ENCODE peak calls at places on chromosomes 11 and 22, in nine cellular contexts. One of them, this sample, is unnamed. For H3K4me1, the result is how much of the 10 kb centered on the place peaks cover.

GRCh38 chr11:11152877-11153276 is 200.2 kb downstream of the CSNK2A3 start:
- DNase-seq in endothelial cell of umbilical vein: no peak
- DNase-seq in K562: no peak
- DNase-seq in breast epithelium: no peak
- DNase-seq in heart left ventricle: no peak
- DNase-seq in IMR-90: no peak
- DNase-seq in tibial nerve: no peak
- DNase-seq in transverse colon: no peak
- DNase-seq in A549: no peak
- DNase-seq in this sample: no peak

GRCh38 chr11:75100314-75100713 is 3.6 kb upstream of the OR2AT4 start:
- DNase-seq in A549: peak
- DNase-seq in K562: peak
- DNase-seq in transverse colon: no peak
- DNase-seq in endothelial cell of umbilical vein: no peak
- DNase-seq in breast epithelium: no peak
- DNase-seq in tibial nerve: no peak
- DNase-seq in heart left ventricle: no peak
- DNase-seq in IMR-90: peak
- DNase-seq in this sample: no peak

GRCh38 chr11:86991341-86991740 is 36.1 kb upstream of the FZD4 start:
- DNase-seq in heart left ventricle: no peak
- DNase-seq in breast epithelium: no peak
- DNase-seq in A549: no peak
- DNase-seq in IMR-90: no peak
- DNase-seq in transverse colon: no peak
- DNase-seq in tibial nerve: no peak
- DNase-seq in endothelial cell of umbilical vein: no peak
- DNase-seq in K562: no peak
- DNase-seq in this sample: no peak

GRCh38 chr11:133526790-133527189 is 5.5 kb downstream of the OPCML start:
- DNase-seq in tibial nerve: no peak
- DNase-seq in IMR-90: no peak
- DNase-seq in A549: no peak
- DNase-seq in transverse colon: no peak
- DNase-seq in K562: no peak
- DNase-seq in heart left ventricle: peak
- DNase-seq in endothelial cell of umbilical vein: no peak
- DNase-seq in breast epithelium: no peak
- DNase-seq in this sample: no peak

GRCh38 chr22:35349704-35350538 is 31.0 kb upstream of the HMOX1 start:
- DNase-seq in K562: no peak
- DNase-seq in tibial nerve: no peak
- DNase-seq in transverse colon: no peak
- DNase-seq in A549: no peak
- DNase-seq in endothelial cell of umbilical vein: no peak
- DNase-seq in IMR-90: peak
- DNase-seq in breast epithelium: no peak
- DNase-seq in heart left ventricle: no peak
- DNase-seq in this sample: peak

GRCh38 chr11:44964526-44965209 is 14.0 kb upstream of the TP53I11 start:
- DNase-seq in tibial nerve: no peak
- DNase-seq in heart left ventricle: no peak
- DNase-seq in IMR-90: no peak
- DNase-seq in endothelial cell of umbilical vein: no peak
- DNase-seq in K562: no peak
- DNase-seq in transverse colon: no peak
- DNase-seq in breast epithelium: no peak
- DNase-seq in A549: no peak
- DNase-seq in this sample: no peak

GRCh38 chr11:121469910-121470309 is 17.1 kb upstream of the SORL1-AS1 start:
- DNase-seq in breast epithelium: no peak
- DNase-seq in endothelial cell of umbilical vein: no peak
- DNase-seq in K562: no peak
- DNase-seq in heart left ventricle: no peak
- DNase-seq in A549: no peak
- DNase-seq in tibial nerve: no peak
- DNase-seq in transverse colon: no peak
- DNase-seq in IMR-90: no peak
- DNase-seq in this sample: no peak

GRCh38 chr11:11416502-11416901 is 63.5 kb upstream of the CSNK2A3 start:
- DNase-seq in heart left ventricle: no peak
- DNase-seq in breast epithelium: no peak
- DNase-seq in A549: no peak
- DNase-seq in transverse colon: no peak
- DNase-seq in K562: no peak
- DNase-seq in tibial nerve: no peak
- DNase-seq in IMR-90: peak
- DNase-seq in endothelial cell of umbilical vein: no peak
- DNase-seq in this sample: no peak

GRCh38 chr22:43476341-43476740 is 64.5 kb downstream of the MPPED1 start:
- DNase-seq in heart left ventricle: no peak
- DNase-seq in endothelial cell of umbilical vein: no peak
- DNase-seq in IMR-90: no peak
- DNase-seq in K562: no peak
- DNase-seq in transverse colon: no peak
- DNase-seq in breast epithelium: no peak
- DNase-seq in A549: peak
- DNase-seq in tibial nerve: no peak
- DNase-seq in this sample: no peak

GRCh38 chr22:29517215-29517908 is 36.2 kb downstream of the THOC5 start:
- DNase-seq in A549: no peak
- DNase-seq in IMR-90: no peak
- DNase-seq in transverse colon: no peak
- DNase-seq in K562: no peak
- DNase-seq in breast epithelium: peak
- DNase-seq in tibial nerve: no peak
- DNase-seq in heart left ventricle: peak
- DNase-seq in endothelial cell of umbilical vein: no peak
- DNase-seq in this sample: peak

DNA sequence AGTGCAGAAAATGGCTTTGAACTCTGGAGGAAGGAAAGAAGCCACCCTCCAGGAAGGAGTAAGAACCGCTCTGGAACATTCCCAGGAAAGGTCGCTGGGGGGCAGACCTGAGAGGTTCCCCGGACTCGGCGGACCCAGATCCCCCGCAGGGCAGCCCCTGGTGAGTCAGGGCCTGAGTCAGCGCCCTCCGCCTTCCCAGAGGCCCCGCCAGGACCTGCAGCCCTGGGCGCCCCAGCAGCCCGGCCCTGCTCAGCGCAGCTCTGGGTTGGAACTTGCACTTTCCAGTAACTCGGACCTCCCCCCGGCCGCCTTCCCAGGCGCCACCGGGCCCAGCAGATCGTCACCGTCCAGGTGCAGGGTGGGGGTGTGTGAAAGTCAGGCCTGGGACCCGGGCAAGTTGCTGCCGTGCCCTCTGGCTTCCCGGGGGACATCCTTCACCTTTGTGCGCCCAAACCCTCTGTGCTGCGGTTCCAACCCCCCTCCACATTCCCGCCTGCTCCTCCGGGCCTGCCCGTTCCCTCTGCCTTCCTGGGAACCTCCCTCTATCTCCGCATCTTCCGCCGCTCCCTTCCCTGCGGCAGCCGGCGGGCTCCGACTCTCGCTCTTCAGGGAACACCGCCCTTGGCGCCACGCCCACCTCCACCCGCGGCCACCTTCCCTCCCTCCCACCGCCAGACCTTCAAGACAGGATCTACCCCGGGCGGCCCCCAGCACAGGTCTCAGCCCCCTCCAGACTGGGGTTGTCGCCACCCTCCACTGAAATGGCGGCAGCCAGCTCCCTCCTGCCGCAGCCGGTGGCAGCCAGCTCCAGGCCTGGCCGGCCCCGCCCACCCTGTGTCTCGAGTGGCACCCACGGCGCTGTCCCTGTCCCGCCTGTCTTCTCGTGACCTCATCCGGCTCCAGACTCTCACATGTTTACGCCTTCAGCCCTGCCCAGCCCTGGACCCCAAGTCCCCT is 36.8 kb upstream of the WNT7B start:
- DNase-seq in endothelial cell of umbilical vein: peak
- DNase-seq in IMR-90: peak
- DNase-seq in tibial nerve: peak
- DNase-seq in A549: peak
- DNase-seq in heart left ventricle: peak
- DNase-seq in K562: peak
- DNase-seq in breast epithelium: peak
- DNase-seq in transverse colon: peak
- DNase-seq in this sample: peak
- TF ChIP-seq POLR2A in endothelial cell of umbilical vein: peak
- TF ChIP-seq POLR2A in IMR-90: peak
- TF ChIP-seq POLR2A in tibial nerve: peak
- TF ChIP-seq POLR2A in A549: peak
- TF ChIP-seq POLR2A in heart left ventricle: peak
- TF ChIP-seq POLR2A in K562: peak
- TF ChIP-seq POLR2A in breast epithelium: peak
- TF ChIP-seq POLR2A in transverse colon: peak
- TF ChIP-seq POLR2A in this sample: peak

GRCh38 chr22:37223965-37224551 is 11.8 kb upstream of the SSTR3 start:
- DNase-seq in tibial nerve: no peak
- DNase-seq in K562: no peak
- DNase-seq in breast epithelium: no peak
- DNase-seq in heart left ventricle: no peak
- DNase-seq in IMR-90: no peak
- DNase-seq in A549: no peak
- DNase-seq in endothelial cell of umbilical vein: no peak
- DNase-seq in transverse colon: no peak
- DNase-seq in this sample: no peak

GRCh38 chr22:37219534-37219933 is 7.3 kb upstream of the SSTR3 start:
- DNase-seq in A549: no peak
- DNase-seq in K562: no peak
- DNase-seq in breast epithelium: no peak
- DNase-seq in tibial nerve: no peak
- DNase-seq in transverse colon: no peak
- DNase-seq in IMR-90: no peak
- DNase-seq in endothelial cell of umbilical vein: no peak
- DNase-seq in heart left ventricle: no peak
- DNase-seq in this sample: no peak

GRCh38 chr22:37222440-37222971 is 10.2 kb upstream of the SSTR3 start:
- DNase-seq in A549: no peak
- DNase-seq in tibial nerve: no peak
- DNase-seq in endothelial cell of umbilical vein: no peak
- DNase-seq in IMR-90: no peak
- DNase-seq in K562: no peak
- DNase-seq in transverse colon: peak
- DNase-seq in heart left ventricle: no peak
- DNase-seq in breast epithelium: no peak
- DNase-seq in this sample: no peak

GRCh38 chr22:37220543-37220968 is 8.3 kb upstream of the SSTR3 start:
- DNase-seq in transverse colon: no peak
- DNase-seq in endothelial cell of umbilical vein: no peak
- DNase-seq in heart left ventricle: no peak
- DNase-seq in K562: no peak
- DNase-seq in breast epithelium: no peak
- DNase-seq in IMR-90: no peak
- DNase-seq in A549: no peak
- DNase-seq in tibial nerve: no peak
- DNase-seq in this sample: no peak

DNA sequence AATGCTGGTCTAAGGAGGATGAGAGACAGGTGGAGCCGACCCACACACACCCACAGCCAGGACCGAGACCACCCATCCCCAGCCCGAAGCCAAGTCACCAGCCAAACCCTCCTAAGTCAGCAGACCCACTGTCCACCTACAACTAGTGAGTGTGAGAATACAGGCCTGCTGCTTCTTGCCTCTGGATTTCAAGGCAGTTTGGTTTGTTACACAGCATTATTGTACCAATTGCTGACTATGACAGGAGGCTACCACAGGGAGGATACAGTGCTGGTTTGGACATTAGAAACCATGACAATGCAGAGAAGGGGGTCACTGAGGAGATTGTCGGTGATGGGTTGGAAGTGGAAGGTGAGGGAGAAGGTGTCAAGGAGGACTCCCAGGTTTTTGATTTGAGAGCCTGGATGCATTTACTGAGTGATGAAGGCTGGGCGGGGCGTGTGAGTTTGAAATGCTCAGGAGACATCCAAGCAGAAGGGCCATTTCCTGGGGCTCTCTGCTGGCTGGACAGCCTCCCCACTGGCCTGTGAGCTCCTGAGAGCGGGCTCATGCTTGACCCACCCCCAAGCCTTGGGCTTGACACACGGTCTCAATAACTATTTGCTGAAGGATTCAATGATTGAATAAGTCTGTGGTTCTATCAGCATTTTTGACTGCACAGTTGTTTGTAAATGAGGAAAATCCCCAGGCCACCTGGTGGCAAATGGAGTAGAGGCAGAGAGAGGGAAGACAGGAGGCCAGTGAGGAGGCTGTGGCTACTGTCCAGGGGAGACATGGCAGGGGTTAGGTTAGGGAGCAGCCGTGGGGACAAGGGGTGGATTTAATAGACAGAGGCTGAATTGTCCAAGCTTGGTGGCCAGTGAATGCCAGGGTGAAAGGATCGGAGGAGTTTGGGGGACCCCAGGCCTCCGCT is 9.4 kb upstream of the SSTR3 start:
- DNase-seq in endothelial cell of umbilical vein: no peak
- DNase-seq in tibial nerve: no peak
- DNase-seq in heart left ventricle: no peak
- DNase-seq in A549: no peak
- DNase-seq in transverse colon: no peak
- DNase-seq in IMR-90: no peak
- DNase-seq in K562: no peak
- DNase-seq in breast epithelium: no peak
- DNase-seq in this sample: no peak
- TF ChIP-seq CTCF in endothelial cell of umbilical vein: no peak
- TF ChIP-seq CTCF in tibial nerve: no peak
- TF ChIP-seq CTCF in heart left ventricle: no peak
- TF ChIP-seq CTCF in A549: no peak
- TF ChIP-seq CTCF in transverse colon: no peak
- TF ChIP-seq CTCF in IMR-90: no peak
- TF ChIP-seq CTCF in K562: no peak
- TF ChIP-seq CTCF in breast epithelium: no peak
- TF ChIP-seq CTCF in this sample: no peak

DNA sequence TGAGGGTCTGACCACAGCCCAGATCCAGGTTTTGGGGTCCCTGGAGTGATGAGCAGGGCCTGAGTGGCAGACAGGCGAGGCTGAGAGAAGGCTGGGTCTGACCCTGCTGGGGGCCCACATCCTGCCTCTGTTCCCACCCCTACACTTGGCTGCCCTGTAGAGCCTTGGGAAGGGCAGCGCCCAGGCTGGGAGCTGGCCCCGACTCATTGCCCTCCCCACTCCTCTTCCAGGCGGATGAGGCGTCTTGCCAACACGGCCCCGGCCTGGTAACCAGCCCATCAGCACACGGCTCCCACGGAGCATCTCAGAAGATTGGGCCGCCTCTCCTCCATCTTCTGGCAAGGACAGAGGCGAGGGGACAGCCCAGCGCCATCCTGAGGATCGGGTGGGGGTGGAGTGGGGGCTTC is 4.9 kb downstream of the DERL3 start:
- DNase-seq in endothelial cell of umbilical vein: no peak
- DNase-seq in transverse colon: no peak
- DNase-seq in heart left ventricle: peak
- DNase-seq in breast epithelium: no peak
- DNase-seq in IMR-90: no peak
- DNase-seq in A549: no peak
- DNase-seq in K562: no peak
- DNase-seq in tibial nerve: no peak
- DNase-seq in this sample: no peak
- H3K4me1 ChIP-seq in endothelial cell of umbilical vein: under half
- H3K4me1 ChIP-seq in transverse colon: under half
- H3K4me1 ChIP-seq in heart left ventricle: under half
- H3K4me1 ChIP-seq in breast epithelium: under half
- H3K4me1 ChIP-seq in IMR-90: under half
- H3K4me1 ChIP-seq in A549: under half
- H3K4me1 ChIP-seq in K562: under half
- H3K4me1 ChIP-seq in tibial nerve: half or more
- H3K4me1 ChIP-seq in this sample: under half

GRCh38 chr22:39319284-39320170 is at the start of gene RPL3:
- DNase-seq in breast epithelium: peak
- DNase-seq in transverse colon: peak
- DNase-seq in tibial nerve: peak
- DNase-seq in endothelial cell of umbilical vein: peak
- DNase-seq in heart left ventricle: peak
- DNase-seq in IMR-90: peak
- DNase-seq in K562: peak
- DNase-seq in A549: peak
- DNase-seq in this sample: peak
- TF ChIP-seq POLR2A in breast epithelium: peak
- TF ChIP-seq POLR2A in transverse colon: peak
- TF ChIP-seq POLR2A in tibial nerve: peak
- TF ChIP-seq POLR2A in endothelial cell of umbilical vein: peak
- TF ChIP-seq POLR2A in heart left ventricle: no peak
- TF ChIP-seq POLR2A in IMR-90: peak
- TF ChIP-seq POLR2A in K562: peak
- TF ChIP-seq POLR2A in A549: peak
- TF ChIP-seq POLR2A in this sample: peak